ENCODE peak calls at places on chromosome 12, in nine cellular contexts. One of them, this sample, is unnamed.

GRCh38 chr12:10941916-10942607 is 3.0 kb upstream of the TAS2R14 start:
- DNase-seq in kidney: peak; percentile 78
- DNase-seq in psoas muscle: no peak
- DNase-seq in T-helper 2 cell: no peak
- DNase-seq in effector memory CD8-positive, alpha-beta T cell: no peak
- DNase-seq in activated T-cell treated with anti-CD3 and anti-CD28 coated beads, Interleukin-2, amount 50 U/mL, for 1 hour: peak; percentile 11
- DNase-seq in AG04450: no peak
- DNase-seq in endodermal cell: peak; percentile 91
- DNase-seq in lower leg skin: no peak
- DNase-seq in this sample: no peak

GRCh38 chr12:11798856-11799530 is 149.5 kb downstream of the ETV6 start:
- DNase-seq in effector memory CD8-positive, alpha-beta T cell: no peak
- DNase-seq in AG04450: peak; percentile 63
- DNase-seq in lower leg skin: no peak
- DNase-seq in kidney: no peak
- DNase-seq in activated T-cell treated with anti-CD3 and anti-CD28 coated beads, Interleukin-2, amount 50 U/mL, for 1 hour: no peak
- DNase-seq in psoas muscle: no peak
- DNase-seq in T-helper 2 cell: no peak
- DNase-seq in endodermal cell: no peak
- DNase-seq in this sample: no peak

GRCh38 chr12:132323171-132324010 is 6.0 kb downstream of the GALNT9 start:
- DNase-seq in T-helper 2 cell: no peak
- DNase-seq in effector memory CD8-positive, alpha-beta T cell: no peak
- DNase-seq in endodermal cell: no peak
- DNase-seq in activated T-cell treated with anti-CD3 and anti-CD28 coated beads, Interleukin-2, amount 50 U/mL, for 1 hour: peak; percentile 27
- DNase-seq in psoas muscle: no peak
- DNase-seq in AG04450: no peak
- DNase-seq in lower leg skin: no peak
- DNase-seq in kidney: peak; percentile 81
- DNase-seq in this sample: no peak

GRCh38 chr12:18690653-18691052 is 47.2 kb downstream of the PLCZ1 start:
- DNase-seq in activated T-cell treated with anti-CD3 and anti-CD28 coated beads, Interleukin-2, amount 50 U/mL, for 1 hour: no peak
- DNase-seq in lower leg skin: no peak
- DNase-seq in endodermal cell: no peak
- DNase-seq in effector memory CD8-positive, alpha-beta T cell: no peak
- DNase-seq in AG04450: peak; percentile 68
- DNase-seq in psoas muscle: no peak
- DNase-seq in kidney: no peak
- DNase-seq in T-helper 2 cell: no peak
- DNase-seq in this sample: no peak

GRCh38 chr12:123966596-123966995 is 6.0 kb downstream of the CCDC92 start:
- DNase-seq in kidney: no peak
- DNase-seq in psoas muscle: no peak
- DNase-seq in T-helper 2 cell: no peak
- DNase-seq in activated T-cell treated with anti-CD3 and anti-CD28 coated beads, Interleukin-2, amount 50 U/mL, for 1 hour: no peak
- DNase-seq in AG04450: no peak
- DNase-seq in lower leg skin: no peak
- DNase-seq in endodermal cell: no peak
- DNase-seq in effector memory CD8-positive, alpha-beta T cell: no peak
- DNase-seq in this sample: no peak

GRCh38 chr12:91567100-91567485 is 384.5 kb upstream of the DCN start:
- DNase-seq in kidney: no peak
- DNase-seq in effector memory CD8-positive, alpha-beta T cell: no peak
- DNase-seq in AG04450: no peak
- DNase-seq in T-helper 2 cell: no peak
- DNase-seq in lower leg skin: no peak
- DNase-seq in psoas muscle: no peak
- DNase-seq in activated T-cell treated with anti-CD3 and anti-CD28 coated beads, Interleukin-2, amount 50 U/mL, for 1 hour: no peak
- DNase-seq in endodermal cell: no peak
- DNase-seq in this sample: no peak

GRCh38 chr12:3119745-3120660 is 42.8 kb downstream of the TSPAN9 start:
- DNase-seq in T-helper 2 cell: no peak
- DNase-seq in kidney: peak; percentile 91
- DNase-seq in lower leg skin: peak; percentile 91
- DNase-seq in psoas muscle: peak; percentile 54
- DNase-seq in activated T-cell treated with anti-CD3 and anti-CD28 coated beads, Interleukin-2, amount 50 U/mL, for 1 hour: no peak
- DNase-seq in AG04450: no peak
- DNase-seq in endodermal cell: no peak
- DNase-seq in effector memory CD8-positive, alpha-beta T cell: no peak
- DNase-seq in this sample: no peak

GRCh38 chr12:24698972-24699371 is 249.9 kb downstream of the BCAT1 start:
- DNase-seq in lower leg skin: no peak
- DNase-seq in kidney: no peak
- DNase-seq in psoas muscle: no peak
- DNase-seq in effector memory CD8-positive, alpha-beta T cell: no peak
- DNase-seq in activated T-cell treated with anti-CD3 and anti-CD28 coated beads, Interleukin-2, amount 50 U/mL, for 1 hour: no peak
- DNase-seq in T-helper 2 cell: no peak
- DNase-seq in AG04450: no peak
- DNase-seq in endodermal cell: no peak
- DNase-seq in this sample: no peak

GRCh38 chr12:50132505-50133135 is 20.6 kb downstream of the COX14 start:
- DNase-seq in activated T-cell treated with anti-CD3 and anti-CD28 coated beads, Interleukin-2, amount 50 U/mL, for 1 hour: no peak
- DNase-seq in T-helper 2 cell: no peak
- DNase-seq in effector memory CD8-positive, alpha-beta T cell: no peak
- DNase-seq in psoas muscle: no peak
- DNase-seq in lower leg skin: peak; percentile 18
- DNase-seq in kidney: no peak
- DNase-seq in AG04450: no peak
- DNase-seq in endodermal cell: no peak
- DNase-seq in this sample: no peak

GRCh38 chr12:87216436-87216835 is 812.8 kb downstream of the C12orf50 start:
- DNase-seq in T-helper 2 cell: no peak
- DNase-seq in effector memory CD8-positive, alpha-beta T cell: no peak
- DNase-seq in activated T-cell treated with anti-CD3 and anti-CD28 coated beads, Interleukin-2, amount 50 U/mL, for 1 hour: no peak
- DNase-seq in psoas muscle: no peak
- DNase-seq in kidney: no peak
- DNase-seq in AG04450: no peak
- DNase-seq in endodermal cell: no peak
- DNase-seq in lower leg skin: no peak
- DNase-seq in this sample: no peak

GRCh38 chr12:77204055-77204454 is 138.7 kb upstream of the E2F7 start:
- DNase-seq in AG04450: no peak
- DNase-seq in lower leg skin: no peak
- DNase-seq in psoas muscle: no peak
- DNase-seq in effector memory CD8-positive, alpha-beta T cell: no peak
- DNase-seq in kidney: no peak
- DNase-seq in endodermal cell: peak; percentile 76
- DNase-seq in T-helper 2 cell: no peak
- DNase-seq in activated T-cell treated with anti-CD3 and anti-CD28 coated beads, Interleukin-2, amount 50 U/mL, for 1 hour: no peak
- DNase-seq in this sample: no peak

GRCh38 chr12:98955284-98955683 is 310.2 kb downstream of the APAF1 start:
- DNase-seq in lower leg skin: no peak
- DNase-seq in kidney: no peak
- DNase-seq in psoas muscle: no peak
- DNase-seq in T-helper 2 cell: no peak
- DNase-seq in AG04450: no peak
- DNase-seq in endodermal cell: peak; percentile 88
- DNase-seq in activated T-cell treated with anti-CD3 and anti-CD28 coated beads, Interleukin-2, amount 50 U/mL, for 1 hour: no peak
- DNase-seq in effector memory CD8-positive, alpha-beta T cell: no peak
- DNase-seq in this sample: no peak

GRCh38 chr12:129871991-129872969 is 31.5 kb downstream of the TMEM132D start:
- DNase-seq in endodermal cell: peak; percentile 98
- DNase-seq in effector memory CD8-positive, alpha-beta T cell: no peak
- DNase-seq in lower leg skin: no peak
- DNase-seq in activated T-cell treated with anti-CD3 and anti-CD28 coated beads, Interleukin-2, amount 50 U/mL, for 1 hour: no peak
- DNase-seq in T-helper 2 cell: no peak
- DNase-seq in kidney: no peak
- DNase-seq in psoas muscle: no peak
- DNase-seq in AG04450: no peak
- DNase-seq in this sample: no peak

GRCh38 chr12:109927622-109928021 is 27.5 kb downstream of the TCHP start:
- DNase-seq in lower leg skin: no peak
- DNase-seq in endodermal cell: peak; percentile 85
- DNase-seq in T-helper 2 cell: no peak
- DNase-seq in AG04450: no peak
- DNase-seq in activated T-cell treated with anti-CD3 and anti-CD28 coated beads, Interleukin-2, amount 50 U/mL, for 1 hour: peak; percentile 29
- DNase-seq in effector memory CD8-positive, alpha-beta T cell: peak; percentile 40
- DNase-seq in kidney: no peak
- DNase-seq in psoas muscle: peak; percentile 37
- DNase-seq in this sample: no peak

GRCh38 chr12:47821346-47821706 is 1.6 kb upstream of the HDAC7 start:
- DNase-seq in endodermal cell: no peak
- DNase-seq in T-helper 2 cell: no peak
- DNase-seq in psoas muscle: no peak
- DNase-seq in effector memory CD8-positive, alpha-beta T cell: no peak
- DNase-seq in activated T-cell treated with anti-CD3 and anti-CD28 coated beads, Interleukin-2, amount 50 U/mL, for 1 hour: no peak
- DNase-seq in lower leg skin: no peak
- DNase-seq in kidney: no peak
- DNase-seq in AG04450: no peak
- DNase-seq in this sample: no peak

GRCh38 chr12:17344649-17345048 is 738.7 kb upstream of the LMO3 start:
- DNase-seq in AG04450: no peak
- DNase-seq in effector memory CD8-positive, alpha-beta T cell: no peak
- DNase-seq in kidney: no peak
- DNase-seq in activated T-cell treated with anti-CD3 and anti-CD28 coated beads, Interleukin-2, amount 50 U/mL, for 1 hour: no peak
- DNase-seq in endodermal cell: peak; percentile 47
- DNase-seq in psoas muscle: no peak
- DNase-seq in lower leg skin: no peak
- DNase-seq in T-helper 2 cell: no peak
- DNase-seq in this sample: no peak

GRCh38 chr12:52969828-52970569 is 21.1 kb downstream of the KRT18 start:
- DNase-seq in activated T-cell treated with anti-CD3 and anti-CD28 coated beads, Interleukin-2, amount 50 U/mL, for 1 hour: no peak
- DNase-seq in effector memory CD8-positive, alpha-beta T cell: no peak
- DNase-seq in lower leg skin: no peak
- DNase-seq in psoas muscle: no peak
- DNase-seq in T-helper 2 cell: no peak
- DNase-seq in AG04450: no peak
- DNase-seq in kidney: peak; percentile 83
- DNase-seq in endodermal cell: no peak
- DNase-seq in this sample: no peak

This sample was measured in T-helper 17 cell.